ENCODE peak calls at places on chromosomes 1 and 21, in five cellular contexts. S is dorsolateral prefrontal cortex; C is PC-9; M is naive thymus-derived CD4-positive, alpha-beta T cell; W is left lung. J is an unnamed sample. For H3K27me3, the result is how much of the 10 kb centered on the place peaks cover.

GRCh38 chr1:182575540-182576149 is 13.4 kb downstream of the RNASEL start:
- DNase-seq in S (no peak), C (peak), M (no peak), W (no peak), J (no peak)

GRCh38 chr1:31435471-31436409 is 22.7 kb downstream of the SERINC2 start:
- DNase-seq in S (no peak), C (no peak), M (no peak), W (no peak), J (no peak)

GRCh38 chr1:99531578-99532570 is 114.0 kb upstream of the PALMD start:
- DNase-seq in S (no peak), C (no peak), M (no peak), W (no peak), J (no peak)

GRCh38 chr1:5632226-5632625 is 360.0 kb downstream of the NPHP4 start:
- DNase-seq in S (no peak), C (no peak), M (no peak), W (peak), J (no peak)

GRCh38 chr1:211527888-211528287 is 35.9 kb upstream of the RD3 start:
- DNase-seq in S (no peak), C (no peak), M (no peak), W (no peak), J (no peak)

GRCh38 chr1:247386695-247387094 is 29.3 kb upstream of the NLRP3 start:
- DNase-seq in S (no peak), C (no peak), M (no peak), W (no peak), J (no peak)

GRCh38 chr1:206079130-206079529 is 26.2 kb downstream of the RHEX start:
- DNase-seq in S (no peak), C (no peak), M (no peak), W (no peak), J (no peak)

GRCh38 chr21:46226920-46227599 is 1.5 kb downstream of the LSS start:
- DNase-seq in S (no peak), C (no peak), M (no peak), W (no peak), J (peak)

GRCh38 chr1:110390096-110390495 is 730 bp downstream of the SLC16A4 start:
- DNase-seq in S (no peak), C (no peak), M (no peak), W (no peak), J (no peak)
- H3K4me3 ChIP-seq in S (peak), C (no peak), M (no peak), W (peak), J (no peak)

DNA sequence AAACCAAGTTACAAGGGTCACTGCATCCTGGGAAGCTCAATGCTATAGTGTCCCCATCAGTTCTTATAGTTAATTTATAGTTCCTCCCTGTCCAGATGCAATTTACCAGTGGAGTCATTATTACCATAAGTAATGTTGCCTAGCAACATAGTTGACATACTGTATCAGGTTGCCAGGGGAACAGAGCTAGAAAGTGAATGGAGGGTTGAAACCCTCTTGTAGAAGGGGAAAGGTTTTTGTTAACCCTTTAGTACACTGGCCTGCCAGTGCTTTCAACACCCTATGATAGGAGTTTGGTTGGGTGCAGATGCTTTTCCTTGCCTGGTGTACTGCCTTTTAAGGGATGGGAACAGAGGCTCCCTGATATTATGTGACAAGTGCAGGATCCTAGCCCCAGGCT is 34.3 kb upstream of the TTC4 start:
- DNase-seq in S (no peak), C (peak), M (no peak), W (no peak), J (no peak)
- H3K27me3 ChIP-seq in S (under half), C (under half), M (under half), W (under half), J (under half)

GRCh38 chr21:38920631-38921398 is 115.1 kb downstream of the ETS2 start:
- DNase-seq in S (no peak), C (no peak), M (no peak), W (no peak), J (no peak)
- H3K4me3 ChIP-seq in S (no peak), C (no peak), M (no peak), W (no peak), J (no peak)

GRCh38 chr1:13888351-13888996 is 188.5 kb downstream of the PRDM2 start:
- DNase-seq in S (no peak), C (no peak), M (no peak), W (no peak), J (no peak)
- H3K27me3 ChIP-seq in S (under half), C (under half), M (under half), W (under half), J (under half)

J was measured in GM06990.